ENCODE peak calls at places on chromosomes 7 and 10, in nine cellular contexts. One of them, this sample, is unnamed.

GRCh38 chr10:63593576-63593975 is 72.4 kb downstream of the REEP3 start:
- DNase-seq in anterior cingulate cortex: no peak
- DNase-seq in stimulated activated CD8-positive, alpha-beta memory T cell treated with anti-CD3 and anti-CD28 coated beads, Interleukin-12 subunit alpha, Interleukin-12 subunit beta, amount 100 ng/mL, for 4 hours: no peak
- DNase-seq in AG09319: no peak
- DNase-seq in B cell: no peak
- DNase-seq in activated CD8-positive, alpha-beta memory T cell treated with anti-CD3 and anti-CD28 coated beads for 1 hour: no peak
- DNase-seq in substantia nigra: peak
- DNase-seq in iPS-NIHi11: no peak
- DNase-seq in fibroblast of mammary gland: peak
- DNase-seq in this sample: no peak

GRCh38 chr7:134140889-134141867 is 14.0 kb downstream of the LRGUK start:
- DNase-seq in anterior cingulate cortex: peak
- DNase-seq in stimulated activated CD8-positive, alpha-beta memory T cell treated with anti-CD3 and anti-CD28 coated beads, Interleukin-12 subunit alpha, Interleukin-12 subunit beta, amount 100 ng/mL, for 4 hours: peak
- DNase-seq in AG09319: peak
- DNase-seq in B cell: peak
- DNase-seq in activated CD8-positive, alpha-beta memory T cell treated with anti-CD3 and anti-CD28 coated beads for 1 hour: peak
- DNase-seq in substantia nigra: peak
- DNase-seq in iPS-NIHi11: peak
- DNase-seq in fibroblast of mammary gland: peak
- DNase-seq in this sample: peak

GRCh38 chr10:102710604-102711003 is 3.6 kb downstream of the ARL3 start:
- DNase-seq in anterior cingulate cortex: no peak
- DNase-seq in stimulated activated CD8-positive, alpha-beta memory T cell treated with anti-CD3 and anti-CD28 coated beads, Interleukin-12 subunit alpha, Interleukin-12 subunit beta, amount 100 ng/mL, for 4 hours: no peak
- DNase-seq in AG09319: peak
- DNase-seq in B cell: no peak
- DNase-seq in activated CD8-positive, alpha-beta memory T cell treated with anti-CD3 and anti-CD28 coated beads for 1 hour: no peak
- DNase-seq in substantia nigra: no peak
- DNase-seq in iPS-NIHi11: no peak
- DNase-seq in fibroblast of mammary gland: peak
- DNase-seq in this sample: no peak

GRCh38 chr7:38671901-38672559 is 40.9 kb upstream of the AMPH start:
- DNase-seq in anterior cingulate cortex: no peak
- DNase-seq in stimulated activated CD8-positive, alpha-beta memory T cell treated with anti-CD3 and anti-CD28 coated beads, Interleukin-12 subunit alpha, Interleukin-12 subunit beta, amount 100 ng/mL, for 4 hours: no peak
- DNase-seq in AG09319: no peak
- DNase-seq in B cell: peak
- DNase-seq in activated CD8-positive, alpha-beta memory T cell treated with anti-CD3 and anti-CD28 coated beads for 1 hour: no peak
- DNase-seq in substantia nigra: no peak
- DNase-seq in iPS-NIHi11: no peak
- DNase-seq in fibroblast of mammary gland: no peak
- DNase-seq in this sample: no peak

GRCh38 chr10:64134676-64135075 is 613.5 kb downstream of the REEP3 start:
- DNase-seq in anterior cingulate cortex: no peak
- DNase-seq in stimulated activated CD8-positive, alpha-beta memory T cell treated with anti-CD3 and anti-CD28 coated beads, Interleukin-12 subunit alpha, Interleukin-12 subunit beta, amount 100 ng/mL, for 4 hours: no peak
- DNase-seq in AG09319: no peak
- DNase-seq in B cell: no peak
- DNase-seq in activated CD8-positive, alpha-beta memory T cell treated with anti-CD3 and anti-CD28 coated beads for 1 hour: no peak
- DNase-seq in substantia nigra: no peak
- DNase-seq in iPS-NIHi11: no peak
- DNase-seq in fibroblast of mammary gland: no peak
- DNase-seq in this sample: no peak

GRCh38 chr10:79483299-79483698 is 29.0 kb upstream of the EIF5AL1 start:
- DNase-seq in anterior cingulate cortex: no peak
- DNase-seq in stimulated activated CD8-positive, alpha-beta memory T cell treated with anti-CD3 and anti-CD28 coated beads, Interleukin-12 subunit alpha, Interleukin-12 subunit beta, amount 100 ng/mL, for 4 hours: no peak
- DNase-seq in AG09319: no peak
- DNase-seq in B cell: no peak
- DNase-seq in activated CD8-positive, alpha-beta memory T cell treated with anti-CD3 and anti-CD28 coated beads for 1 hour: no peak
- DNase-seq in substantia nigra: no peak
- DNase-seq in iPS-NIHi11: no peak
- DNase-seq in fibroblast of mammary gland: peak
- DNase-seq in this sample: no peak

GRCh38 chr10:71210031-71210871 is 2.1 kb upstream of the UNC5B start:
- DNase-seq in anterior cingulate cortex: no peak
- DNase-seq in stimulated activated CD8-positive, alpha-beta memory T cell treated with anti-CD3 and anti-CD28 coated beads, Interleukin-12 subunit alpha, Interleukin-12 subunit beta, amount 100 ng/mL, for 4 hours: no peak
- DNase-seq in AG09319: no peak
- DNase-seq in B cell: no peak
- DNase-seq in activated CD8-positive, alpha-beta memory T cell treated with anti-CD3 and anti-CD28 coated beads for 1 hour: no peak
- DNase-seq in substantia nigra: no peak
- DNase-seq in iPS-NIHi11: no peak
- DNase-seq in fibroblast of mammary gland: no peak
- DNase-seq in this sample: no peak

GRCh38 chr7:11625669-11626068 is 206.3 kb downstream of the THSD7A start:
- DNase-seq in anterior cingulate cortex: no peak
- DNase-seq in stimulated activated CD8-positive, alpha-beta memory T cell treated with anti-CD3 and anti-CD28 coated beads, Interleukin-12 subunit alpha, Interleukin-12 subunit beta, amount 100 ng/mL, for 4 hours: no peak
- DNase-seq in AG09319: no peak
- DNase-seq in B cell: no peak
- DNase-seq in activated CD8-positive, alpha-beta memory T cell treated with anti-CD3 and anti-CD28 coated beads for 1 hour: no peak
- DNase-seq in substantia nigra: no peak
- DNase-seq in iPS-NIHi11: peak
- DNase-seq in fibroblast of mammary gland: peak
- DNase-seq in this sample: no peak

GRCh38 chr7:30521532-30521931 is 16.9 kb upstream of the GGCT start:
- DNase-seq in anterior cingulate cortex: no peak
- DNase-seq in stimulated activated CD8-positive, alpha-beta memory T cell treated with anti-CD3 and anti-CD28 coated beads, Interleukin-12 subunit alpha, Interleukin-12 subunit beta, amount 100 ng/mL, for 4 hours: no peak
- DNase-seq in AG09319: no peak
- DNase-seq in B cell: no peak
- DNase-seq in activated CD8-positive, alpha-beta memory T cell treated with anti-CD3 and anti-CD28 coated beads for 1 hour: no peak
- DNase-seq in substantia nigra: no peak
- DNase-seq in iPS-NIHi11: no peak
- DNase-seq in fibroblast of mammary gland: peak
- DNase-seq in this sample: no peak

GRCh38 chr7:4657640-4658417 is 24.3 kb upstream of the FOXK1 start:
- DNase-seq in anterior cingulate cortex: no peak
- DNase-seq in stimulated activated CD8-positive, alpha-beta memory T cell treated with anti-CD3 and anti-CD28 coated beads, Interleukin-12 subunit alpha, Interleukin-12 subunit beta, amount 100 ng/mL, for 4 hours: no peak
- DNase-seq in AG09319: no peak
- DNase-seq in B cell: no peak
- DNase-seq in activated CD8-positive, alpha-beta memory T cell treated with anti-CD3 and anti-CD28 coated beads for 1 hour: no peak
- DNase-seq in substantia nigra: no peak
- DNase-seq in iPS-NIHi11: no peak
- DNase-seq in fibroblast of mammary gland: no peak
- DNase-seq in this sample: no peak

GRCh38 chr7:31811650-31812461 is 124.8 kb downstream of the PPP1R17 start:
- DNase-seq in anterior cingulate cortex: no peak
- DNase-seq in stimulated activated CD8-positive, alpha-beta memory T cell treated with anti-CD3 and anti-CD28 coated beads, Interleukin-12 subunit alpha, Interleukin-12 subunit beta, amount 100 ng/mL, for 4 hours: no peak
- DNase-seq in AG09319: no peak
- DNase-seq in B cell: no peak
- DNase-seq in activated CD8-positive, alpha-beta memory T cell treated with anti-CD3 and anti-CD28 coated beads for 1 hour: no peak
- DNase-seq in substantia nigra: no peak
- DNase-seq in iPS-NIHi11: no peak
- DNase-seq in fibroblast of mammary gland: peak
- DNase-seq in this sample: no peak

GRCh38 chr10:60762554-60762953 is 15.7 kb upstream of the CDK1 start:
- DNase-seq in anterior cingulate cortex: no peak
- DNase-seq in stimulated activated CD8-positive, alpha-beta memory T cell treated with anti-CD3 and anti-CD28 coated beads, Interleukin-12 subunit alpha, Interleukin-12 subunit beta, amount 100 ng/mL, for 4 hours: no peak
- DNase-seq in AG09319: no peak
- DNase-seq in B cell: no peak
- DNase-seq in activated CD8-positive, alpha-beta memory T cell treated with anti-CD3 and anti-CD28 coated beads for 1 hour: no peak
- DNase-seq in substantia nigra: no peak
- DNase-seq in iPS-NIHi11: peak
- DNase-seq in fibroblast of mammary gland: no peak
- DNase-seq in this sample: no peak

GRCh38 chr7:23003505-23004246 is 10.3 kb downstream of the HYCC1 start:
- DNase-seq in anterior cingulate cortex: no peak
- DNase-seq in stimulated activated CD8-positive, alpha-beta memory T cell treated with anti-CD3 and anti-CD28 coated beads, Interleukin-12 subunit alpha, Interleukin-12 subunit beta, amount 100 ng/mL, for 4 hours: no peak
- DNase-seq in AG09319: no peak
- DNase-seq in B cell: no peak
- DNase-seq in activated CD8-positive, alpha-beta memory T cell treated with anti-CD3 and anti-CD28 coated beads for 1 hour: no peak
- DNase-seq in substantia nigra: no peak
- DNase-seq in iPS-NIHi11: no peak
- DNase-seq in fibroblast of mammary gland: no peak
- DNase-seq in this sample: no peak

GRCh38 chr10:49594594-49594993 is 15.5 kb upstream of the SLC18A3 start:
- DNase-seq in anterior cingulate cortex: no peak
- DNase-seq in stimulated activated CD8-positive, alpha-beta memory T cell treated with anti-CD3 and anti-CD28 coated beads, Interleukin-12 subunit alpha, Interleukin-12 subunit beta, amount 100 ng/mL, for 4 hours: no peak
- DNase-seq in AG09319: peak
- DNase-seq in B cell: peak
- DNase-seq in activated CD8-positive, alpha-beta memory T cell treated with anti-CD3 and anti-CD28 coated beads for 1 hour: no peak
- DNase-seq in substantia nigra: peak
- DNase-seq in iPS-NIHi11: peak
- DNase-seq in fibroblast of mammary gland: peak
- DNase-seq in this sample: no peak

GRCh38 chr10:71527135-71527534 is 130.4 kb downstream of the CDH23 start:
- DNase-seq in anterior cingulate cortex: no peak
- DNase-seq in stimulated activated CD8-positive, alpha-beta memory T cell treated with anti-CD3 and anti-CD28 coated beads, Interleukin-12 subunit alpha, Interleukin-12 subunit beta, amount 100 ng/mL, for 4 hours: no peak
- DNase-seq in AG09319: no peak
- DNase-seq in B cell: no peak
- DNase-seq in activated CD8-positive, alpha-beta memory T cell treated with anti-CD3 and anti-CD28 coated beads for 1 hour: no peak
- DNase-seq in substantia nigra: peak
- DNase-seq in iPS-NIHi11: peak
- DNase-seq in fibroblast of mammary gland: no peak
- DNase-seq in this sample: no peak

GRCh38 chr7:27375958-27376357 is 133.4 kb downstream of the EVX1 start:
- DNase-seq in anterior cingulate cortex: no peak
- DNase-seq in stimulated activated CD8-positive, alpha-beta memory T cell treated with anti-CD3 and anti-CD28 coated beads, Interleukin-12 subunit alpha, Interleukin-12 subunit beta, amount 100 ng/mL, for 4 hours: no peak
- DNase-seq in AG09319: no peak
- DNase-seq in B cell: no peak
- DNase-seq in activated CD8-positive, alpha-beta memory T cell treated with anti-CD3 and anti-CD28 coated beads for 1 hour: no peak
- DNase-seq in substantia nigra: no peak
- DNase-seq in iPS-NIHi11: peak
- DNase-seq in fibroblast of mammary gland: no peak
- DNase-seq in this sample: no peak

GRCh38 chr7:155979994-155980393 is 167.7 kb upstream of the SHH start:
- DNase-seq in anterior cingulate cortex: no peak
- DNase-seq in stimulated activated CD8-positive, alpha-beta memory T cell treated with anti-CD3 and anti-CD28 coated beads, Interleukin-12 subunit alpha, Interleukin-12 subunit beta, amount 100 ng/mL, for 4 hours: no peak
- DNase-seq in AG09319: no peak
- DNase-seq in B cell: no peak
- DNase-seq in activated CD8-positive, alpha-beta memory T cell treated with anti-CD3 and anti-CD28 coated beads for 1 hour: no peak
- DNase-seq in substantia nigra: no peak
- DNase-seq in iPS-NIHi11: no peak
- DNase-seq in fibroblast of mammary gland: no peak
- DNase-seq in this sample: no peak

GRCh38 chr10:128932071-128932820 is 534.8 kb upstream of the MGMT start:
- DNase-seq in anterior cingulate cortex: no peak
- DNase-seq in stimulated activated CD8-positive, alpha-beta memory T cell treated with anti-CD3 and anti-CD28 coated beads, Interleukin-12 subunit alpha, Interleukin-12 subunit beta, amount 100 ng/mL, for 4 hours: no peak
- DNase-seq in AG09319: no peak
- DNase-seq in B cell: no peak
- DNase-seq in activated CD8-positive, alpha-beta memory T cell treated with anti-CD3 and anti-CD28 coated beads for 1 hour: no peak
- DNase-seq in substantia nigra: no peak
- DNase-seq in iPS-NIHi11: no peak
- DNase-seq in fibroblast of mammary gland: no peak
- DNase-seq in this sample: no peak

GRCh38 chr7:92691578-92691977 is 101.4 kb upstream of the FAM133B start:
- DNase-seq in anterior cingulate cortex: no peak
- DNase-seq in stimulated activated CD8-positive, alpha-beta memory T cell treated with anti-CD3 and anti-CD28 coated beads, Interleukin-12 subunit alpha, Interleukin-12 subunit beta, amount 100 ng/mL, for 4 hours: no peak
- DNase-seq in AG09319: peak
- DNase-seq in B cell: peak
- DNase-seq in activated CD8-positive, alpha-beta memory T cell treated with anti-CD3 and anti-CD28 coated beads for 1 hour: no peak
- DNase-seq in substantia nigra: no peak
- DNase-seq in iPS-NIHi11: peak
- DNase-seq in fibroblast of mammary gland: peak
- DNase-seq in this sample: no peak

GRCh38 chr10:63723320-63723719 is 202.1 kb downstream of the REEP3 start:
- DNase-seq in anterior cingulate cortex: no peak
- DNase-seq in stimulated activated CD8-positive, alpha-beta memory T cell treated with anti-CD3 and anti-CD28 coated beads, Interleukin-12 subunit alpha, Interleukin-12 subunit beta, amount 100 ng/mL, for 4 hours: no peak
- DNase-seq in AG09319: no peak
- DNase-seq in B cell: no peak
- DNase-seq in activated CD8-positive, alpha-beta memory T cell treated with anti-CD3 and anti-CD28 coated beads for 1 hour: no peak
- DNase-seq in substantia nigra: no peak
- DNase-seq in iPS-NIHi11: no peak
- DNase-seq in fibroblast of mammary gland: no peak
- DNase-seq in this sample: no peak

GRCh38 chr10:110458583-110458920 is 39.2 kb upstream of the DUSP5 start:
- DNase-seq in anterior cingulate cortex: no peak
- DNase-seq in stimulated activated CD8-positive, alpha-beta memory T cell treated with anti-CD3 and anti-CD28 coated beads, Interleukin-12 subunit alpha, Interleukin-12 subunit beta, amount 100 ng/mL, for 4 hours: no peak
- DNase-seq in AG09319: no peak
- DNase-seq in B cell: no peak
- DNase-seq in activated CD8-positive, alpha-beta memory T cell treated with anti-CD3 and anti-CD28 coated beads for 1 hour: no peak
- DNase-seq in substantia nigra: no peak
- DNase-seq in iPS-NIHi11: no peak
- DNase-seq in fibroblast of mammary gland: no peak
- DNase-seq in this sample: no peak

GRCh38 chr7:107359520-107360316 is 110.1 kb upstream of the GPR22 start:
- DNase-seq in anterior cingulate cortex: no peak
- DNase-seq in stimulated activated CD8-positive, alpha-beta memory T cell treated with anti-CD3 and anti-CD28 coated beads, Interleukin-12 subunit alpha, Interleukin-12 subunit beta, amount 100 ng/mL, for 4 hours: no peak
- DNase-seq in AG09319: no peak
- DNase-seq in B cell: no peak
- DNase-seq in activated CD8-positive, alpha-beta memory T cell treated with anti-CD3 and anti-CD28 coated beads for 1 hour: no peak
- DNase-seq in substantia nigra: no peak
- DNase-seq in iPS-NIHi11: no peak
- DNase-seq in fibroblast of mammary gland: no peak
- DNase-seq in this sample: no peak

GRCh38 chr10:76297787-76298281 is 866.4 kb downstream of the LRMDA start:
- DNase-seq in anterior cingulate cortex: no peak
- DNase-seq in stimulated activated CD8-positive, alpha-beta memory T cell treated with anti-CD3 and anti-CD28 coated beads, Interleukin-12 subunit alpha, Interleukin-12 subunit beta, amount 100 ng/mL, for 4 hours: no peak
- DNase-seq in AG09319: no peak
- DNase-seq in B cell: no peak
- DNase-seq in activated CD8-positive, alpha-beta memory T cell treated with anti-CD3 and anti-CD28 coated beads for 1 hour: no peak
- DNase-seq in substantia nigra: no peak
- DNase-seq in iPS-NIHi11: no peak
- DNase-seq in fibroblast of mammary gland: no peak
- DNase-seq in this sample: no peak

GRCh38 chr10:43407148-43407575 is 1.8 kb downstream of the HNRNPF start:
- DNase-seq in anterior cingulate cortex: peak
- DNase-seq in stimulated activated CD8-positive, alpha-beta memory T cell treated with anti-CD3 and anti-CD28 coated beads, Interleukin-12 subunit alpha, Interleukin-12 subunit beta, amount 100 ng/mL, for 4 hours: peak
- DNase-seq in AG09319: no peak
- DNase-seq in B cell: peak
- DNase-seq in activated CD8-positive, alpha-beta memory T cell treated with anti-CD3 and anti-CD28 coated beads for 1 hour: peak
- DNase-seq in substantia nigra: peak
- DNase-seq in iPS-NIHi11: peak
- DNase-seq in fibroblast of mammary gland: no peak
- DNase-seq in this sample: no peak

GRCh38 chr10:18238875-18239485 is 98.8 kb downstream of the CACNB2 start:
- DNase-seq in anterior cingulate cortex: no peak
- DNase-seq in stimulated activated CD8-positive, alpha-beta memory T cell treated with anti-CD3 and anti-CD28 coated beads, Interleukin-12 subunit alpha, Interleukin-12 subunit beta, amount 100 ng/mL, for 4 hours: no peak
- DNase-seq in AG09319: peak
- DNase-seq in B cell: no peak
- DNase-seq in activated CD8-positive, alpha-beta memory T cell treated with anti-CD3 and anti-CD28 coated beads for 1 hour: no peak
- DNase-seq in substantia nigra: no peak
- DNase-seq in iPS-NIHi11: peak
- DNase-seq in fibroblast of mammary gland: peak
- DNase-seq in this sample: no peak

GRCh38 chr7:154770361-154770760 is 232.6 kb downstream of the PAXIP1 start:
- DNase-seq in anterior cingulate cortex: no peak
- DNase-seq in stimulated activated CD8-positive, alpha-beta memory T cell treated with anti-CD3 and anti-CD28 coated beads, Interleukin-12 subunit alpha, Interleukin-12 subunit beta, amount 100 ng/mL, for 4 hours: no peak
- DNase-seq in AG09319: no peak
- DNase-seq in B cell: no peak
- DNase-seq in activated CD8-positive, alpha-beta memory T cell treated with anti-CD3 and anti-CD28 coated beads for 1 hour: no peak
- DNase-seq in substantia nigra: no peak
- DNase-seq in iPS-NIHi11: no peak
- DNase-seq in fibroblast of mammary gland: no peak
- DNase-seq in this sample: no peak

GRCh38 chr10:33643042-33643441 is 308.6 kb upstream of the NRP1 start:
- DNase-seq in anterior cingulate cortex: no peak
- DNase-seq in stimulated activated CD8-positive, alpha-beta memory T cell treated with anti-CD3 and anti-CD28 coated beads, Interleukin-12 subunit alpha, Interleukin-12 subunit beta, amount 100 ng/mL, for 4 hours: no peak
- DNase-seq in AG09319: no peak
- DNase-seq in B cell: no peak
- DNase-seq in activated CD8-positive, alpha-beta memory T cell treated with anti-CD3 and anti-CD28 coated beads for 1 hour: no peak
- DNase-seq in substantia nigra: no peak
- DNase-seq in iPS-NIHi11: no peak
- DNase-seq in fibroblast of mammary gland: peak
- DNase-seq in this sample: no peak

GRCh38 chr7:100472854-100473499 is 6.0 kb downstream of the TSC22D4 start:
- DNase-seq in anterior cingulate cortex: no peak
- DNase-seq in stimulated activated CD8-positive, alpha-beta memory T cell treated with anti-CD3 and anti-CD28 coated beads, Interleukin-12 subunit alpha, Interleukin-12 subunit beta, amount 100 ng/mL, for 4 hours: no peak
- DNase-seq in AG09319: no peak
- DNase-seq in B cell: peak
- DNase-seq in activated CD8-positive, alpha-beta memory T cell treated with anti-CD3 and anti-CD28 coated beads for 1 hour: no peak
- DNase-seq in substantia nigra: no peak
- DNase-seq in iPS-NIHi11: no peak
- DNase-seq in fibroblast of mammary gland: peak
- DNase-seq in this sample: no peak

GRCh38 chr10:109343293-109343692 is 580.0 kb downstream of the XPNPEP1 start:
- DNase-seq in anterior cingulate cortex: no peak
- DNase-seq in stimulated activated CD8-positive, alpha-beta memory T cell treated with anti-CD3 and anti-CD28 coated beads, Interleukin-12 subunit alpha, Interleukin-12 subunit beta, amount 100 ng/mL, for 4 hours: no peak
- DNase-seq in AG09319: no peak
- DNase-seq in B cell: no peak
- DNase-seq in activated CD8-positive, alpha-beta memory T cell treated with anti-CD3 and anti-CD28 coated beads for 1 hour: no peak
- DNase-seq in substantia nigra: no peak
- DNase-seq in iPS-NIHi11: no peak
- DNase-seq in fibroblast of mammary gland: peak
- DNase-seq in this sample: no peak

GRCh38 chr10:67259319-67259929 is 333.6 kb downstream of the LRRTM3 start:
- DNase-seq in anterior cingulate cortex: no peak
- DNase-seq in stimulated activated CD8-positive, alpha-beta memory T cell treated with anti-CD3 and anti-CD28 coated beads, Interleukin-12 subunit alpha, Interleukin-12 subunit beta, amount 100 ng/mL, for 4 hours: no peak
- DNase-seq in AG09319: no peak
- DNase-seq in B cell: no peak
- DNase-seq in activated CD8-positive, alpha-beta memory T cell treated with anti-CD3 and anti-CD28 coated beads for 1 hour: no peak
- DNase-seq in substantia nigra: no peak
- DNase-seq in iPS-NIHi11: no peak
- DNase-seq in fibroblast of mammary gland: no peak
- DNase-seq in this sample: no peak

This sample was measured in cerebellar nuclear complex.